ENCODE peak calls at places on chromosomes 3 and 15, in eight cellular contexts. D is body of pancreas; R is tibial artery; W is left lung; N is mucosa of descending colon; Y is HFF-Myc; A is CD8-positive, alpha-beta T cell; O is AG09309. E is an unnamed sample.

GRCh38 chr3:156620260-156620659 is 54.1 kb upstream of the TIPARP start:
- DNase-seq in D (no peak), R (no peak), W (no peak), N (no peak), Y (no peak), A (no peak), O (no peak), E (peak; percentile 37)

GRCh38 chr15:92909131-92909781 is 9.1 kb downstream of the CHD2 start:
- DNase-seq in D (no peak), R (no peak), W (no peak), N (no peak), Y (no peak), A (no peak), O (no peak), E (peak; percentile 69)

GRCh38 chr15:36598529-36599177 is 19.2 kb downstream of the CDIN1 start:
- DNase-seq in D (no peak), R (no peak), W (no peak), N (no peak), Y (no peak), A (no peak), O (no peak), E (peak; percentile 61)

GRCh38 chr15:31080618-31081017 is 20.9 kb downstream of the TRPM1 start:
- DNase-seq in D (peak; percentile 46), R (no peak), W (peak; percentile 89), N (no peak), Y (no peak), A (no peak), O (no peak), E (peak; percentile 25)

GRCh38 chr15:56883088-56883487 is 35.4 kb upstream of the TCF12 start:
- DNase-seq in D (no peak), R (no peak), W (no peak), N (no peak), Y (no peak), A (no peak), O (no peak), E (no peak)

GRCh38 chr3:46566040-46566631 is at the start of gene LRRC2:
- DNase-seq in D (peak; percentile 60), R (no peak), W (peak; percentile 72), N (peak; percentile 63), Y (peak; percentile 32), A (peak; percentile 61), O (peak; percentile 27), E (peak; percentile 71)

GRCh38 chr15:81491414-81492101 is 117.5 kb upstream of the TMC3 start:
- DNase-seq in D (no peak), R (no peak), W (no peak), N (no peak), Y (no peak), A (no peak), O (no peak), E (no peak)

GRCh38 chr15:33840615-33841014 is 127.7 kb upstream of the CHRM5 start:
- DNase-seq in D (no peak), R (no peak), W (no peak), N (no peak), Y (no peak), A (no peak), O (no peak), E (no peak)

GRCh38 chr3:21839592-21839991 is 88.6 kb upstream of the ZNF385D start:
- DNase-seq in D (peak; percentile 8), R (no peak), W (no peak), N (no peak), Y (peak; percentile 41), A (no peak), O (peak; percentile 92), E (peak; percentile 98)

GRCh38 chr3:17372811-17373210 is 369.6 kb downstream of the TBC1D5 start:
- DNase-seq in D (no peak), R (no peak), W (no peak), N (no peak), Y (no peak), A (no peak), O (no peak), E (peak; percentile 49)

GRCh38 chr3:58924581-58924980 is 125.2 kb downstream of the CFAP20DC start:
- DNase-seq in D (no peak), R (no peak), W (no peak), N (no peak), Y (peak; percentile 10), A (no peak), O (no peak), E (peak; percentile 49)

GRCh38 chr15:91348812-91349500 is 248.9 kb downstream of the SV2B start:
- DNase-seq in D (no peak), R (no peak), W (no peak), N (no peak), Y (no peak), A (no peak), O (no peak), E (no peak)

GRCh38 chr15:33425149-33425548 is 114.4 kb downstream of the RYR3 start:
- DNase-seq in D (no peak), R (peak; percentile 66), W (no peak), N (no peak), Y (no peak), A (no peak), O (no peak), E (no peak)

GRCh38 chr15:81229596-81229995 is 32.9 kb downstream of the IL16 start:
- DNase-seq in D (peak; percentile 29), R (peak; percentile 87), W (peak; percentile 65), N (peak; percentile 54), Y (no peak), A (no peak), O (peak; percentile 4), E (no peak)

GRCh38 chr3:104856743-104857142 is 510.0 kb upstream of the ALCAM start:
- DNase-seq in D (no peak), R (no peak), W (no peak), N (no peak), Y (no peak), A (no peak), O (no peak), E (no peak)

GRCh38 chr15:35466476-35466875 is 79.5 kb downstream of the DPH6 start:
- DNase-seq in D (no peak), R (no peak), W (no peak), N (no peak), Y (no peak), A (no peak), O (no peak), E (no peak)

GRCh38 chr3:45092132-45093031 is 53.8 kb downstream of the CDCP1 start:
- DNase-seq in D (no peak), R (no peak), W (no peak), N (peak; percentile 66), Y (no peak), A (no peak), O (no peak), E (peak; percentile 91)
- TF ChIP-seq CTCF in D (no peak), R (no peak), W (no peak), N (no peak), Y (no peak), A (no peak), O (peak; percentile 10), E (peak; percentile 23)

GRCh38 chr3:128127236-128127635 is 3.6 kb upstream of the RUVBL1 start:
- DNase-seq in D (no peak), R (no peak), W (no peak), N (no peak), Y (no peak), A (no peak), O (no peak), E (no peak)
- TF ChIP-seq CTCF in D (no peak), R (no peak), W (no peak), N (no peak), Y (no peak), A (no peak), O (no peak), E (no peak)

GRCh38 chr3:188365184-188365583 is 211.2 kb downstream of the LPP start:
- DNase-seq in D (no peak), R (no peak), W (no peak), N (no peak), Y (no peak), A (no peak), O (no peak), E (no peak)

GRCh38 chr3:188361888-188362287 is 207.9 kb downstream of the LPP start:
- DNase-seq in D (no peak), R (no peak), W (no peak), N (no peak), Y (no peak), A (no peak), O (no peak), E (no peak)

GRCh38 chr3:188358787-188359493 is 205.0 kb downstream of the LPP start:
- DNase-seq in D (no peak), R (no peak), W (no peak), N (no peak), Y (no peak), A (peak; percentile 64), O (no peak), E (no peak)

GRCh38 chr3:188360364-188360881 is 206.5 kb downstream of the LPP start:
- DNase-seq in D (no peak), R (no peak), W (no peak), N (no peak), Y (peak; percentile 4), A (no peak), O (no peak), E (no peak)

GRCh38 chr3:188362405-188362831 is 208.5 kb downstream of the LPP start:
- DNase-seq in D (peak; percentile 37), R (no peak), W (no peak), N (no peak), Y (peak; percentile 66), A (no peak), O (peak; percentile 59), E (peak; percentile 90)
- TF ChIP-seq CTCF in D (no peak), R (no peak), W (no peak), N (no peak), Y (no peak), A (no peak), O (peak; percentile 5), E (peak; percentile 22)

DNA sequence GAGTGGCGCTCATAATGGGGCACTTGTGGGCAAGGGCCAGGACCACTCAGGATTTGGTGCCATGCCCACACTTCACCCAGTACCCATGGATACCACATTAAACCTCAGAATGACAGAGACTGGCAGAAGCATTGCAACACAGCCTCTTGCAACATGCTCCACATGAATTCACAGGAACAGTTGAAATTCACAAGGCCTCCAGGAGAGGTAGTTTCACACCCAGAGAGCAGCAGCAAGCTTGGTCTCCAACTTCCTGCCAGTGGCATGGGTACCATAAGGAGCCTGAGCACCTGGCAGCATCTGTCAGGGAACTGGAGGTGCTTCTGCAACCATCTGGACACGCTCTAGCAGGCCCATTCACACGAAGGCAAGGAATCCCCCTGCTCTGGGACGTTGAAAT is 101.0 kb downstream of the OSBPL10 start:
- DNase-seq in D (no peak), R (no peak), W (no peak), N (no peak), Y (no peak), A (no peak), O (peak; percentile 24), E (peak; percentile 46)
- TF ChIP-seq CTCF in D (no peak), R (no peak), W (no peak), N (no peak), Y (no peak), A (no peak), O (peak; percentile 12), E (peak; percentile 24)